ENCODE peak calls at places on chromosome 18, in five cellular contexts. D is IMR-90, O is HCT116, Z is right lobe of liver, Q is thyroid gland. K is an unnamed sample. For H3K36me3, the result is how much of the 10 kb centered on the place peaks cover.

GRCh38 chr18:24878289-24878688 is 417.9 kb downstream of the HRH4 start:
- DNase-seq in D (peak), O (no peak), Z (no peak), Q (no peak), K (no peak)

GRCh38 chr18:36692909-36693308 is 135.9 kb downstream of the TPGS2 start:
- DNase-seq in D (peak), O (no peak), Z (no peak), Q (no peak), K (no peak)

GRCh38 chr18:23583071-23583865 is 3.0 kb downstream of the NPC1 start:
- DNase-seq in D (no peak), O (no peak), Z (no peak), Q (no peak), K (no peak)

GRCh38 chr18:61096231-61096630 is 237.0 kb upstream of the CDH20 start:
- DNase-seq in D (no peak), O (no peak), Z (no peak), Q (no peak), K (no peak)

GRCh38 chr18:2846241-2846637 is 567 bp upstream of the EMILIN2 start:
- DNase-seq in D (peak), O (no peak), Z (no peak), Q (no peak), K (no peak)

GRCh38 chr18:10685484-10685883 is 159.7 kb downstream of the NAPG start:
- DNase-seq in D (no peak), O (no peak), Z (no peak), Q (no peak), K (no peak)

GRCh38 chr18:59900222-59901128 is 679 bp downstream of the PMAIP1 start:
- DNase-seq in D (peak), O (no peak), Z (no peak), Q (peak), K (no peak)

GRCh38 chr18:77178559-77178958 is 46.0 kb upstream of the MBP start:
- DNase-seq in D (peak), O (no peak), Z (no peak), Q (no peak), K (peak)

GRCh38 chr18:23357992-23358594 is 95.0 kb upstream of the RIOK3 start:
- DNase-seq in D (no peak), O (no peak), Z (peak), Q (peak), K (peak)

GRCh38 chr18:9872823-9873222 is 12.9 kb upstream of the TXNDC2 start:
- DNase-seq in D (no peak), O (no peak), Z (no peak), Q (no peak), K (no peak)

GRCh38 chr18:77765468-77765867 is 515.8 kb downstream of the GALR1 start:
- DNase-seq in D (no peak), O (no peak), Z (peak), Q (peak), K (peak)

GRCh38 chr18:58190842-58191530 is 147.0 kb downstream of the NEDD4L start:
- DNase-seq in D (peak), O (no peak), Z (no peak), Q (no peak), K (peak)

GRCh38 chr18:10579079-10579867 is 53.4 kb downstream of the NAPG start:
- DNase-seq in D (peak), O (no peak), Z (no peak), Q (no peak), K (no peak)

GRCh38 chr18:46497129-46497528 is 159.9 kb downstream of the LOXHD1 start:
- DNase-seq in D (no peak), O (no peak), Z (no peak), Q (peak), K (peak)

GRCh38 chr18:46590103-46590502 is 66.9 kb downstream of the LOXHD1 start:
- DNase-seq in D (no peak), O (no peak), Z (no peak), Q (no peak), K (no peak)

GRCh38 chr18:44548291-44549221 is 132.1 kb upstream of the SETBP1 start:
- DNase-seq in D (no peak), O (no peak), Z (no peak), Q (no peak), K (no peak)

GRCh38 chr18:43422483-43422882 is 145.2 kb upstream of the SYT4 start:
- DNase-seq in D (no peak), O (no peak), Z (no peak), Q (peak), K (no peak)

GRCh38 chr18:73679941-73680700 is 467.5 kb downstream of the FBXO15 start:
- DNase-seq in D (peak), O (no peak), Z (no peak), Q (no peak), K (no peak)

GRCh38 chr18:38611036-38611964 is 1045.7 kb upstream of the CELF4 start:
- DNase-seq in D (no peak), O (no peak), Z (no peak), Q (no peak), K (no peak)

GRCh38 chr18:34493566-34494358 is 216.3 kb upstream of the DTNA start:
- DNase-seq in D (no peak), O (no peak), Z (peak), Q (peak), K (no peak)

GRCh38 chr18:58807766-58808165 is 56.9 kb upstream of the ZNF532 start:
- DNase-seq in D (no peak), O (no peak), Z (no peak), Q (peak), K (no peak)

GRCh38 chr18:70289351-70290330 is 796 bp downstream of the SOCS6 start:
- DNase-seq in D (peak), O (no peak), Z (peak), Q (peak), K (peak)

GRCh38 chr18:71068338-71068737 is 779.5 kb downstream of the SOCS6 start:
- DNase-seq in D (no peak), O (no peak), Z (no peak), Q (no peak), K (no peak)

GRCh38 chr18:54812885-54813284 is 15.4 kb upstream of the RAB27B start:
- DNase-seq in D (no peak), O (no peak), Z (no peak), Q (no peak), K (no peak)

GRCh38 chr18:25787281-25787680 is 303.1 kb downstream of the SS18 start:
- DNase-seq in D (no peak), O (no peak), Z (no peak), Q (no peak), K (no peak)

GRCh38 chr18:9474983-9475642 is at the start of gene RALBP1:
- DNase-seq in D (peak), O (peak), Z (peak), Q (peak), K (peak)

GRCh38 chr18:48410095-48410920 is 1.1 kb upstream of the ZBTB7C start:
- DNase-seq in D (peak), O (peak), Z (peak), Q (peak), K (peak)
- TF ChIP-seq POLR2A in D (no peak), O (no peak), Z (peak), Q (peak), K (peak)

DNA sequence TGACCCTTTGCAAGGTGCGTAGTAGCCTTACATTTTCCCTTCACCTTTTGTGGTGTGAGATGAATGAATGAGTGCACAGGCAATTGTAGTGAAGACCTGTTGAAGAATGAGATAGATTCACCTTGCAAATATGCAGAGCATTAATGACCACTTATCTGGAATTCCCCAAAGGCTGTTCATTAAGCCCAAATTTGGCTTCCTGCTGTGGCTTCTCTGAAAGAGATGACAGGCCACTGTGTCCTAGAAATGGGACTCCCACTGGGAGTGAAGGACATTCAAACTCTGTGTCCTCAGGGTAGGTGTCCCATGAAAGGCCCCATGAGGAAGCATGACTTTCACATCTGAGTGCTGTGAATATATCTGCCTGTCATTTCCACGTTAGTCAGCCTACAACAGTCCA is 1821.8 kb upstream of the PIK3C3 start:
- DNase-seq in D (no peak), O (no peak), Z (no peak), Q (no peak), K (no peak)
- H3K36me3 ChIP-seq in D (under half), O (under half), Z (under half), Q (under half), K (under half)

GRCh38 chr18:7567487-7568425 is 640 bp downstream of the PTPRM start:
- DNase-seq in D (peak), O (no peak), Z (peak), Q (peak), K (peak)

GRCh38 chr18:7565677-7566076 is 1.4 kb upstream of the PTPRM start:
- DNase-seq in D (no peak), O (no peak), Z (no peak), Q (no peak), K (no peak)

GRCh38 chr18:7568426-7568825 is 1.3 kb downstream of the PTPRM start:
- DNase-seq in D (peak), O (no peak), Z (peak), Q (peak), K (peak)

GRCh38 chr18:7566244-7566586 is 901 bp upstream of the PTPRM start:
- DNase-seq in D (no peak), O (no peak), Z (no peak), Q (no peak), K (no peak)

GRCh38 chr18:7566587-7567486 is at the start of gene PTPRM:
- DNase-seq in D (peak), O (peak), Z (peak), Q (peak), K (peak)
- H3K27ac ChIP-seq in D (peak), O (no peak), Z (peak), Q (peak), K (peak)

GRCh38 chr18:712401-713134 is at the start of gene ENOSF1:
- DNase-seq in D (peak), O (peak), Z (peak), Q (peak), K (peak)
- TF ChIP-seq POLR2A in D (no peak), O (peak), Z (peak), Q (peak), K (peak)

DNA sequence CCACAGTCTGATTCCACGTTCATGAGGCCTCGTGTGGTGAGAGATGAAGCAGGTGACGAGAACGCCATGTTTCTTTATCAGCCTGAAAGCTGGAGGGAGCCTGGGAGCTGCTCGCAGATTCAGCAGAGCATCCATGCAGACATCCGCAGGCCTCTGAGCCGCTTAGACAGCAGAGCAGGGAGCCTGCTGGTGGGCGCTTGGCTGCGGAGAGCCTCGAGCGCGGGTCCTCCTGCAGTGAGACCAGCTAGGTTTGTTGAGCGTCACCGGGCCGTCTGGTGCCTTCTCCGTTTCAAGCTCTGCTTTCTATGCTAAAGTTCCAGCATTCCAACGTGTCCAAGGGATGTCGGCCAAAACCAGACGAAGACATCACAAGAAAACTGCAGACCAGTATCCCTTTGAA is 27.6 kb downstream of the CTDP1 start:
- DNase-seq in D (no peak), O (no peak), Z (no peak), Q (no peak), K (no peak)
- H3K36me3 ChIP-seq in D (half or more), O (under half), Z (under half), Q (under half), K (under half)

GRCh38 chr18:13375302-13376255 is 157.0 kb downstream of the LDLRAD4 start:
- DNase-seq in D (peak), O (peak), Z (peak), Q (peak), K (peak)
- H3K27ac ChIP-seq in D (no peak), O (peak), Z (no peak), Q (peak), K (peak)

GRCh38 chr18:63152791-63153190 is 166.8 kb downstream of the BCL2 start:
- DNase-seq in D (no peak), O (no peak), Z (no peak), Q (no peak), K (no peak)
- TF ChIP-seq POLR2A in D (no peak), O (no peak), Z (no peak), Q (no peak), K (no peak)

K was measured in adrenal gland.